ENCODE peak calls at places on chromosomes 11 and 22, in six cellular contexts. Q is brain microvascular endothelial cell, G is epithelial cell of esophagus, N is endothelial cell, C is RWPE1, Z is glutamatergic neuron. F is an unnamed sample.

GRCh38 chr11:125892994-125893393 is 5.5 kb downstream of the HYLS1 start:
- DNase-seq in G (no peak), C (no peak), N (no peak), Q (no peak), Z (no peak), F (no peak)

GRCh38 chr11:128420943-128421342 is 166.4 kb downstream of the ETS1 start:
- DNase-seq in G (no peak), C (no peak), N (no peak), Q (peak), Z (no peak), F (no peak)

GRCh38 chr11:115607621-115608191 is 103.5 kb upstream of the CADM1 start:
- DNase-seq in N (no peak), C (no peak), G (no peak), Q (no peak), Z (no peak), F (no peak)

GRCh38 chr22:50627914-50628542 is at the start of gene ARSA:
- DNase-seq in C (peak), Q (peak), G (peak), N (peak), Z (peak), F (peak)

GRCh38 chr11:15923169-15923568 is 433.2 kb downstream of the SOX6 start:
- DNase-seq in G (peak), Z (no peak), N (no peak), C (peak), Q (no peak), F (peak)

GRCh38 chr11:113384551-113384950 is 3.0 kb upstream of the ANKK1 start:
- DNase-seq in Z (no peak), N (peak), Q (peak), C (peak), G (peak), F (peak)

GRCh38 chr11:127789887-127790286 is 789.3 kb upstream of the KIRREL3 start:
- DNase-seq in G (peak), Q (peak), N (peak), Z (peak), C (peak), F (peak)

GRCh38 chr11:46215208-46215931 is 62.1 kb upstream of the CREB3L1 start:
- DNase-seq in Q (no peak), Z (no peak), G (no peak), N (no peak), C (no peak), F (no peak)

GRCh38 chr11:95788921-95789505 is 569 bp downstream of the FAM76B start:
- DNase-seq in Q (peak), N (peak), G (peak), C (peak), Z (peak), F (peak)

GRCh38 chr11:90274362-90274761 is 51.5 kb upstream of the CHORDC1 start:
- DNase-seq in C (no peak), G (no peak), Q (no peak), Z (no peak), N (no peak), F (no peak)

GRCh38 chr11:66789097-66789890 is 53.9 kb upstream of the RCE1 start:
- DNase-seq in Z (no peak), Q (no peak), G (no peak), C (no peak), N (no peak), F (no peak)

GRCh38 chr22:35888181-35888870 is 140.3 kb downstream of the RBFOX2 start:
- DNase-seq in Z (no peak), C (no peak), Q (no peak), N (no peak), G (no peak), F (no peak)

GRCh38 chr11:1557168-1557884 is 14.7 kb downstream of the DUSP8 start:
- DNase-seq in Z (peak), N (no peak), C (no peak), Q (no peak), G (no peak), F (no peak)

GRCh38 chr11:132161538-132161937 is 791.1 kb downstream of the NTM start:
- DNase-seq in N (no peak), C (no peak), Z (no peak), G (no peak), Q (no peak), F (no peak)

GRCh38 chr11:132158696-132159095 is 788.3 kb downstream of the NTM start:
- DNase-seq in G (peak), C (peak), Q (peak), Z (no peak), N (no peak), F (no peak)

GRCh38 chr11:132158091-132158490 is 787.7 kb downstream of the NTM start:
- DNase-seq in C (peak), Q (no peak), G (peak), Z (no peak), N (peak), F (peak)
- TF ChIP-seq CTCF in C (no peak), Q (peak), G (peak), Z (no peak), N (no peak), F (no peak)

GRCh38 chr11:78912778-78913177 is 338.1 kb upstream of the NARS2 start:
- DNase-seq in Q (no peak), C (no peak), N (no peak), G (no peak), Z (no peak), F (no peak)

GRCh38 chr11:78914503-78914902 is 339.8 kb upstream of the NARS2 start:
- DNase-seq in Q (no peak), C (no peak), G (no peak), Z (no peak), N (no peak), F (no peak)

GRCh38 chr11:78921517-78921916 is 346.9 kb upstream of the NARS2 start:
- DNase-seq in C (no peak), Q (no peak), Z (peak), G (no peak), N (no peak), F (no peak)

GRCh38 chr11:78920329-78920728 is 345.7 kb upstream of the NARS2 start:
- DNase-seq in C (no peak), Z (peak), Q (no peak), G (no peak), N (no peak), F (no peak)

GRCh38 chr11:78916759-78917158 is 342.1 kb upstream of the NARS2 start:
- DNase-seq in Z (no peak), C (no peak), G (no peak), N (no peak), Q (no peak), F (no peak)
- TF ChIP-seq CTCF in Z (no peak), C (no peak), G (no peak), N (no peak), Q (no peak), F (peak)

GRCh38 chr22:26414347-26414746 is 14.7 kb upstream of the ASPHD2 start:
- DNase-seq in G (no peak), N (no peak), C (no peak), Q (no peak), Z (no peak), F (no peak)

GRCh38 chr22:26406118-26406517 is 22.9 kb upstream of the ASPHD2 start:
- DNase-seq in N (no peak), Q (peak), G (no peak), C (no peak), Z (no peak), F (no peak)

GRCh38 chr22:26410398-26410797 is 18.7 kb upstream of the ASPHD2 start:
- DNase-seq in Q (no peak), G (no peak), Z (no peak), N (no peak), C (no peak), F (no peak)

GRCh38 chr22:26404851-26405357 is 24.2 kb upstream of the ASPHD2 start:
- DNase-seq in N (no peak), Q (no peak), G (no peak), Z (no peak), C (no peak), F (no peak)

GRCh38 chr22:26409705-26410376 is 19.2 kb upstream of the ASPHD2 start:
- DNase-seq in C (no peak), G (no peak), Q (no peak), Z (no peak), N (no peak), F (no peak)
- TF ChIP-seq CTCF in C (no peak), G (no peak), Q (no peak), Z (no peak), N (no peak), F (no peak)

DNA sequence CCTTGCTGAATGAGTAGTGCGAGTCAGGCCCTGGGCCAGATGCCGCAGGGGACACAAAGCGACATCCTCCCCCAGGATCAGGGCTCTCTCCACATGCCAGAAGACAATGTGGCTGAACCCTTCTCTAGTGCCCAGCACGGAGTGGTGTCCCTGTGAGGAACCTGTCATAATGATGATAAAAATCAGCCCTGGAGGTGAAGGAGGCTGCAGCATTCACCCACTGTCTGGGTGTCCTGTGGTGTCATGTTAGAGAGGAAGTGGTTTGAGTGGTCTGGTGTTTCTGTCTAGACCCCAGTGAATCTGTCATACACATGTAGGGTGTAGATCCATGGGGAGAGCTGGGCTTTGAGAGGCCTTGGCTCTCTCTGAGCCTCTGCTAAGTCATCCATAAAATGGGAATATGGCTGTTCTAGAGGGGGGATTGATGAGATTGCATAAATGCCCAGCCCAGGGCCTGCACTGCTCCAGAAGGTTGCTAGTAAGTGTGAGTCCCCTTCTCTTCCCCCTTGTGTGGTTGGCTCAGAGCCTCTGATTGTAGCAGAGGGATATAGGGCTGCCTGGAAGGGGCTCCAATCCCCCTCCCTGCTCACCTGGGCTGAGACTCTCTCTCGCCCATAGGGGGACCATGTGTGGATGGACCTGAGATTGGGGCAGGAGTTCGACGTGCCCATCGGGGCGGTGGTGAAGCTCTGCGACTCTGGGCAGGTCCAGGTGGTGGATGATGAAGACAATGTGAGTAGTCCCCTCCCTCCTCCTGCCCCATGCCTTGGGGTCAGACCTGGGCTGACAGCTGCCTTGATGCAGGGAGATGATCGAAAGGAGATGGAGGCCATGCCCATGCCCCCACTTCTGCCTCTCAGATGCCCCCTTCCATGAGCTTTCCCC is 14.3 kb downstream of the MYO7A start:
- DNase-seq in Q (no peak), G (no peak), N (no peak), Z (no peak), C (no peak), F (no peak)
- TF ChIP-seq CTCF in Q (no peak), G (no peak), N (no peak), Z (no peak), C (no peak), F (no peak)

GRCh38 chr11:18844753-18845367 is 53.3 kb upstream of the PTPN5 start:
- DNase-seq in Q (peak), N (no peak), G (peak), Z (no peak), C (peak), F (peak)
- TF ChIP-seq CTCF in Q (peak), N (peak), G (peak), Z (peak), C (peak), F (peak)

GRCh38 chr11:105861225-105861624 is 160.8 kb downstream of the MSANTD4 start:
- DNase-seq in G (peak), Q (no peak), N (no peak), Z (no peak), C (no peak), F (peak)
- TF ChIP-seq CTCF in G (peak), Q (peak), N (no peak), Z (no peak), C (no peak), F (peak)

GRCh38 chr22:34416321-34416900 is 496.1 kb upstream of the LARGE1 start:
- DNase-seq in G (no peak), Z (no peak), N (no peak), C (no peak), Q (no peak), F (no peak)

GRCh38 chr22:34410111-34410510 is 489.8 kb upstream of the LARGE1 start:
- DNase-seq in N (no peak), C (no peak), Q (no peak), Z (no peak), G (no peak), F (no peak)

GRCh38 chr22:34414467-34415440 is 494.5 kb upstream of the LARGE1 start:
- DNase-seq in Z (peak), G (peak), N (peak), Q (no peak), C (peak), F (no peak)
- TF ChIP-seq CTCF in Z (peak), G (no peak), N (no peak), Q (peak), C (peak), F (no peak)

GRCh38 chr22:37843746-37844089 is 416 bp downstream of the ANKRD54 start:
- DNase-seq in G (no peak), N (peak), Q (no peak), Z (peak), C (peak), F (peak)
- TF ChIP-seq CTCF in G (no peak), N (no peak), Q (no peak), Z (no peak), C (no peak), F (no peak)

GRCh38 chr22:44028091-44028490 is 4.0 kb downstream of the PARVB start:
- DNase-seq in C (no peak), Z (no peak), N (no peak), G (no peak), Q (no peak), F (no peak)
- TF ChIP-seq CTCF in C (no peak), Z (no peak), N (no peak), G (no peak), Q (no peak), F (no peak)